ENCODE peak calls at places on chromosome 13, in nine cellular contexts. W, I, K, M, E, U, N, R and Q are unnamed samples. For H3K4me1, the result is how much of the 10 kb centered on the place peaks cover.

GRCh38 chr13:22915442-22916082 is 265.2 kb upstream of the SGCG start:
- DNase-seq in W (no peak), I (peak), K (peak), M (peak), E (peak), U (peak), N (peak), R (peak), Q (no peak)

GRCh38 chr13:95457294-95457693 is 95.2 kb upstream of the CLDN10 start:
- DNase-seq in W (no peak), I (no peak), K (no peak), M (no peak), E (no peak), U (no peak), N (no peak), R (no peak), Q (no peak)

GRCh38 chr13:89113744-89114143 is 1442.6 kb downstream of the SLITRK5 start:
- DNase-seq in W (no peak), I (no peak), K (peak), M (peak), E (no peak), U (no peak), N (no peak), R (no peak), Q (no peak)

GRCh38 chr13:40666058-40666904 is at the start of gene FOXO1:
- DNase-seq in W (peak), I (peak), K (peak), M (peak), E (peak), U (peak), N (peak), R (peak), Q (peak)

GRCh38 chr13:43009506-43009905 is 13.9 kb upstream of the DNAJC15 start:
- DNase-seq in W (no peak), I (no peak), K (no peak), M (no peak), E (no peak), U (peak), N (no peak), R (no peak), Q (no peak)

GRCh38 chr13:37791699-37792098 is 77.9 kb downstream of the TRPC4 start:
- DNase-seq in W (no peak), I (no peak), K (no peak), M (no peak), E (no peak), U (no peak), N (no peak), R (no peak), Q (no peak)

GRCh38 chr13:24076636-24077035 is 83.9 kb upstream of the SPATA13 start:
- DNase-seq in W (no peak), I (no peak), K (no peak), M (peak), E (no peak), U (no peak), N (no peak), R (no peak), Q (no peak)

GRCh38 chr13:32142956-32143375 is 111.4 kb downstream of the FRY start:
- DNase-seq in W (no peak), I (no peak), K (peak), M (peak), E (no peak), U (peak), N (no peak), R (no peak), Q (no peak)

GRCh38 chr13:30373727-30374126 is 48.6 kb upstream of the UBE2L5 start:
- DNase-seq in W (no peak), I (no peak), K (no peak), M (no peak), E (no peak), U (no peak), N (no peak), R (no peak), Q (peak)

GRCh38 chr13:24071423-24072075 is 89.0 kb upstream of the SPATA13 start:
- DNase-seq in W (no peak), I (no peak), K (no peak), M (no peak), E (no peak), U (peak), N (no peak), R (no peak), Q (no peak)

GRCh38 chr13:32170841-32171240 is 139.3 kb downstream of the FRY start:
- DNase-seq in W (no peak), I (no peak), K (no peak), M (no peak), E (no peak), U (no peak), N (no peak), R (no peak), Q (no peak)

GRCh38 chr13:36870050-36870692 is 49.9 kb downstream of the SMAD9 start:
- DNase-seq in W (no peak), I (no peak), K (no peak), M (no peak), E (no peak), U (no peak), N (no peak), R (no peak), Q (no peak)

GRCh38 chr13:33649212-33649917 is 168.6 kb upstream of the RFC3 start:
- DNase-seq in W (no peak), I (no peak), K (no peak), M (no peak), E (no peak), U (peak), N (no peak), R (no peak), Q (no peak)

GRCh38 chr13:27354379-27354778 is 70.0 kb upstream of the GTF3A start:
- DNase-seq in W (no peak), I (no peak), K (no peak), M (no peak), E (no peak), U (peak), N (no peak), R (no peak), Q (no peak)

GRCh38 chr13:37751025-37751424 is 118.5 kb downstream of the TRPC4 start:
- DNase-seq in W (no peak), I (no peak), K (no peak), M (no peak), E (no peak), U (no peak), N (no peak), R (no peak), Q (no peak)

GRCh38 chr13:25064396-25064795 is 31.5 kb upstream of the PABPC3 start:
- DNase-seq in W (no peak), I (no peak), K (no peak), M (no peak), E (no peak), U (no peak), N (no peak), R (no peak), Q (no peak)

GRCh38 chr13:74068471-74068870 is 65.7 kb downstream of the KLF12 start:
- DNase-seq in W (no peak), I (no peak), K (no peak), M (no peak), E (no peak), U (no peak), N (no peak), R (no peak), Q (no peak)

GRCh38 chr13:95323930-95324662 is 22.8 kb upstream of the ABCC4 start:
- DNase-seq in W (no peak), I (no peak), K (no peak), M (no peak), E (no peak), U (no peak), N (no peak), R (peak), Q (no peak)

GRCh38 chr13:110379905-110380341 is 72.8 kb downstream of the COL4A2 start:
- DNase-seq in W (no peak), I (no peak), K (peak), M (peak), E (no peak), U (no peak), N (no peak), R (no peak), Q (no peak)

GRCh38 chr13:33799950-33800592 is 17.9 kb upstream of the RFC3 start:
- DNase-seq in W (no peak), I (no peak), K (peak), M (peak), E (no peak), U (peak), N (no peak), R (no peak), Q (no peak)

GRCh38 chr13:24540236-24541126 is 27.9 kb upstream of the PARP4 start:
- DNase-seq in W (no peak), I (peak), K (peak), M (peak), E (peak), U (no peak), N (no peak), R (no peak), Q (no peak)

GRCh38 chr13:38781539-38781938 is 94.7 kb downstream of the FREM2 start:
- DNase-seq in W (no peak), I (no peak), K (no peak), M (no peak), E (no peak), U (no peak), N (no peak), R (no peak), Q (no peak)

GRCh38 chr13:40664100-40665060 is 2.1 kb downstream of the FOXO1 start:
- DNase-seq in W (peak), I (peak), K (peak), M (peak), E (peak), U (peak), N (peak), R (peak), Q (no peak)

GRCh38 chr13:31166591-31166990 is 4.9 kb upstream of the HSPH1 start:
- DNase-seq in W (no peak), I (no peak), K (no peak), M (no peak), E (no peak), U (no peak), N (no peak), R (no peak), Q (no peak)

GRCh38 chr13:69856331-69856730 is 251.3 kb upstream of the ATXN8OS start:
- DNase-seq in W (no peak), I (no peak), K (peak), M (peak), E (no peak), U (no peak), N (no peak), R (no peak), Q (no peak)

DNA sequence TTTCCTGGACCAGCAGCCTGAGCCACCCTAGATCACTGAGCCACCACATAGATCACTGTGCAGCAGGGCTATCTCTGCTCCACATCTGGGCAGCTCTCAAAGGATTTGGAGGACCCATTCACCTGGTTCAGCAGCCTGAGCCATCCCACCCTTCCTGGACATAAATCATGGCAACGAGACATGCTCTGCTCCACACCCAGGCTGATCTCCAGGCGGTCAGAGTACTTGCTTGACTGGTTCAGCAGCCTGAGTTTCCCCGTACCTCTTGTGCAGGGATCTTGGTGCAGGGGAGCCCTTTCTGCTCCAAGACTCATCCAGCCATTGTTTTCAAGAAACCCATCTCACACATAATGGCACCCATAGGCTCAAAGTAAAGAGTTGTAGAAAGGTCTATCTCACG is 195.3 kb downstream of the LIG4 start:
- DNase-seq in W (no peak), I (no peak), K (no peak), M (no peak), E (no peak), U (no peak), N (no peak), R (no peak), Q (no peak)
- H3K4me3 ChIP-seq in W (no peak), I (no peak), K (no peak), M (no peak), E (no peak), U (no peak), N (no peak), R (no peak), Q (no peak)

GRCh38 chr13:45340422-45341033 is 455 bp downstream of the TPT1 start:
- DNase-seq in W (peak), I (peak), K (peak), M (peak), E (peak), U (peak), N (peak), R (peak), Q (peak)
- TF ChIP-seq CTCF in W (peak), I (peak), K (peak), M (peak), E (no peak), U (peak), N (peak), R (peak), Q (peak)

GRCh38 chr13:102145750-102146149 is 256.1 kb downstream of the FGF14 start:
- DNase-seq in W (no peak), I (no peak), K (no peak), M (no peak), E (no peak), U (no peak), N (no peak), R (no peak), Q (no peak)
- H3K4me1 ChIP-seq in W (under half), I (under half), K (under half), M (under half), E (under half), U (under half), N (under half), R (half or more), Q (under half)

GRCh38 chr13:18212873-18213272 is 968.8 kb downstream of the TUBA3C start:
- DNase-seq in W (no peak), I (peak), K (no peak), M (peak), E (no peak), U (peak), N (no peak), R (no peak), Q (no peak)
- H3K4me3 ChIP-seq in W (no peak), I (no peak), K (no peak), M (no peak), E (no peak), U (no peak), N (no peak), R (no peak), Q (no peak)

DNA sequence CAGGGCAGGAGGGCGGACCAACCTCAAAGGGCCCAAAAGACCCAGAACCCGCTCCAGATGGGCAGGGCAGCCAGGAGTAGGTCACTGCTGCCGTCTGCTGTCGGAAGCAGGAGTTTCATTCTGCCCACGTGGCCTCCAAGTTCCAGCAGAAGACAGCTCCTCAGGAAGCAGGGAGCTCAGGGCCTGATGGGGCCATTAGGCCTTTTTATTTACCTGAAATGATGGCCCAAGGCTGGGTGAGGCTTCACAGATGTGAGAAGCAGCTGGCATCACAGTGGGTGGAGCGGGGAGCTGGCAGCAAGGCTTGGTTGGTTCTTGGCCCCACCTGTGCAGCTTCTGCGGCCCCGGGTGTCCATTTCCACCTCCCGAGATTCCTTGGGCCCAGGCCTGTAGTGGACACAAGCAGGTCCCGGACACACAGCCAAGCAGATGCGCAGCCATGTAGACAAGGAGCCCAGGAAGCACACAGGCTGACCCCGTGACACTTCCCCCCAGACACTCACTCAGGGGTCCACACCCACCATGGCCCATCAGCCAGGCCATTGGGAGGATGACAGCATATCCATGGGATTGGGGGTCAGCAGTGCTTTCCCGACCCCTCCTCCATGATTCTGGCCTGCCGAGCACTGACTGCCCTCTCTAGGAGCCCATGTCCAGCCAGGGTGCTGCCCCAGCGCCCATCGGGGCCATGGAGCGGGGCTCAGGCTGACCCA is 26.4 kb downstream of the C13orf46 start:
- DNase-seq in W (peak), I (peak), K (peak), M (peak), E (no peak), U (peak), N (peak), R (no peak), Q (no peak)
- TF ChIP-seq CTCF in W (peak), I (peak), K (peak), M (peak), E (peak), U (peak), N (peak), R (peak), Q (peak)

DNA sequence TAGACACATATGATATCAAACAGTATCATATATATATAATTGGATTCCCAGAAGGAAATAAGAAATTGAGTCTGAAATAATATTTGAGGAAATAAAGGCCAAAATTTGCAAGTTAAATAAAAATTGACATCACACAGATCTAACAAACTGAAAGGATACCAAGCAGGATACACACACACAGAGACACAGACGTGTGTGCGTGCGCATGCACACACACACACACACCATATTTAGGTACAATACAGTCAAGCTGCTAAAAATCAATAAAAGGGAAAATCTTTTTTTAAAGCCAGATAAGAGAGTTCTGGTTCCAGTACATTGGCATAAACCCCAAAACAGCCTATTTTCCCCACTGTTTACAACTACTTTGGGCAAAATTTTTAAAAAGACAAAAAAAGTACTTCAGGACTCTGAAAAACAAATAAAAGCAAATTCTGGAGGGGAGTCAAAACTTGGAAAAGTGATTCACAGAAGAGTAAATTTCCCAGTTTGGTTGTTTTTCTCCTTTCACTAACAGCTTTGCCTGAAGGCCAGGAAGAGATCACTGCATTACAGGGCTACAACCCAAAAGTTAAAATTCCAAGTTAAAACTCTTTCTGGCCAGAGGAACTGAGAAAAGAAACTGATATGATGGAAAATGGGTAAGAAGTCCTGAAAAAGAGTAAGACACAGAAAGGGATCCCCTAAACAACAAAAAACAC is 16.2 kb downstream of the MYCBP2 start:
- DNase-seq in W (no peak), I (no peak), K (no peak), M (no peak), E (no peak), U (peak), N (no peak), R (no peak), Q (no peak)
- H3K4me1 ChIP-seq in W (under half), I (under half), K (under half), M (half or more), E (under half), U (under half), N (under half), R (under half), Q (half or more)

DNA sequence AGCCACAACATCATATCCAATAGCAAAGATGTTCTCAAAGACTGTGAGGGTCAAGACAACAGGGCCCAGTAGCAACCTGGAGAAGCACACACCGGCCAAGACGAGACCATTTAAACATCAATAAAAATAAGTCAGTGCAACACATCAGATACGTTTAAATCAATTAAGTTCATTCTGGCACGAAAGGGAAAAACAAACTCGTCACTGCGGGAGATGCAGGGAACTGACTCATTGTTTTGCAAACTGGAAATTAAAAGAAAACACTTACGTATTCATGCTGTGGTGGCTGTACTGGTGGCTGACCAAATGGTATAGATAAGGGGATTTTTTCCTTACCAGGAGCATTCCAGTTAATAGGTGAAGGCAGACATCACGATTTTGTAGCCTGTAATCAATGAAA is 26.3 kb upstream of the SLC15A1 start:
- DNase-seq in W (no peak), I (no peak), K (no peak), M (no peak), E (no peak), U (no peak), N (no peak), R (no peak), Q (no peak)
- H3K4me3 ChIP-seq in W (no peak), I (no peak), K (no peak), M (no peak), E (no peak), U (no peak), N (no peak), R (no peak), Q (no peak)

GRCh38 chr13:99931462-99931861 is 40.1 kb downstream of the ZIC5 start:
- DNase-seq in W (no peak), I (no peak), K (no peak), M (peak), E (no peak), U (no peak), N (no peak), R (no peak), Q (no peak)

GRCh38 chr13:99941086-99941485 is 30.5 kb downstream of the ZIC5 start:
- DNase-seq in W (no peak), I (no peak), K (no peak), M (no peak), E (no peak), U (no peak), N (no peak), R (no peak), Q (no peak)

GRCh38 chr13:99932912-99933311 is 38.7 kb downstream of the ZIC5 start:
- DNase-seq in W (no peak), I (no peak), K (no peak), M (no peak), E (no peak), U (no peak), N (no peak), R (no peak), Q (no peak)

GRCh38 chr13:99930925-99931324 is 40.6 kb downstream of the ZIC5 start:
- DNase-seq in W (no peak), I (no peak), K (no peak), M (no peak), E (no peak), U (no peak), N (no peak), R (no peak), Q (no peak)

DNA sequence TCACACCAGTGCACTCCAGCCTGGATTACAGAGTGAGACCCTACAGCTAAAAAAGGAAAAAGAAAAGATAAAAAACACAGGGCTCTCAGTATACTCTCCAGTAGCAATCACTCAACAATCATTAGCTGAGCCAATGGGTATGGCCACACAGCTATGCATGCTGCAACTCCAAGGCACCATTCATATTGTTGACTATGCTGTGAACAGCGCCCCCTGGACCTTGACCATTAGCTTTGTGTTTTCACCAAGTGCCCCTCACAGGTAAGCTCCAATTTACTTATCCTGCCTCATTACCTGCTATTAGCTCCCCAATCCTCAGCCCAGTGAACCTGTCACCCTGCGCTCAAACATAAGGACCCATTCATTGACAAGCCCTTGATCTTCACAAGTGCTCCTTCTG is 35.8 kb downstream of the ZIC5 start:
- DNase-seq in W (no peak), I (no peak), K (no peak), M (peak), E (no peak), U (no peak), N (no peak), R (no peak), Q (no peak)
- TF ChIP-seq CTCF in W (no peak), I (no peak), K (peak), M (peak), E (no peak), U (no peak), N (no peak), R (peak), Q (no peak)

GRCh38 chr13:113209880-113210421 is 538 bp downstream of the CUL4A start:
- DNase-seq in W (peak), I (peak), K (peak), M (peak), E (no peak), U (peak), N (peak), R (peak), Q (no peak)
- H3K4me1 ChIP-seq in W (under half), I (under half), K (under half), M (under half), E (under half), U (under half), N (under half), R (under half), Q (half or more)